ENCODE peak calls at places on chromosomes 2 and 18, in ten cellular contexts. E is astrocyte; N is CD8-positive, alpha-beta memory T cell; Y is Peyer's patch; H is uterus; S is iPS DF 6.9; M is spleen; K is lower lobe of right lung; Z is suprapubic skin; G is CD4-positive, alpha-beta memory T cell. R is an unnamed sample.

GRCh38 chr2:23283653-23284052 is 101.3 kb upstream of the KLHL29 start:
- DNase-seq in E (peak; percentile 7), N (no peak), Y (no peak), H (no peak), S (no peak), M (no peak), K (no peak), Z (no peak), G (no peak), R (no peak)

GRCh38 chr2:33806041-33806440 is 206.9 kb upstream of the FAM98A start:
- DNase-seq in E (no peak), N (no peak), Y (no peak), H (no peak), S (no peak), M (no peak), K (no peak), Z (no peak), G (no peak), R (no peak)

GRCh38 chr2:173986805-173987204 is 21.6 kb upstream of the SP3 start:
- DNase-seq in E (no peak), N (no peak), Y (no peak), H (peak; percentile 76), S (no peak), M (no peak), K (no peak), Z (no peak), G (no peak), R (no peak)

GRCh38 chr2:32375228-32375892 is 18.5 kb downstream of the BIRC6 start:
- DNase-seq in E (no peak), N (no peak), Y (no peak), H (no peak), S (no peak), M (no peak), K (no peak), Z (no peak), G (no peak), R (no peak)

GRCh38 chr2:21836766-21837543 is 713.2 kb downstream of the TDRD15 start:
- DNase-seq in E (peak; percentile 12), N (no peak), Y (no peak), H (no peak), S (no peak), M (no peak), K (no peak), Z (no peak), G (no peak), R (no peak)

GRCh38 chr2:231883468-231883881 is 42.7 kb downstream of the NPPC start:
- DNase-seq in E (peak; percentile 11), N (no peak), Y (no peak), H (no peak), S (no peak), M (no peak), K (no peak), Z (peak; percentile 47), G (no peak), R (no peak)

GRCh38 chr2:107932986-107933385 is 53.3 kb upstream of the SLC5A7 start:
- DNase-seq in E (no peak), N (no peak), Y (no peak), H (no peak), S (no peak), M (no peak), K (no peak), Z (no peak), G (no peak), R (no peak)

GRCh38 chr2:236343400-236344161 is 79.4 kb upstream of the ASB18 start:
- DNase-seq in E (peak; percentile 56), N (peak; percentile 38), Y (no peak), H (peak; percentile 43), S (peak; percentile 52), M (no peak), K (no peak), Z (peak; percentile 79), G (peak; percentile 41), R (peak; percentile 67)

GRCh38 chr2:226746206-226746800 is 53.3 kb downstream of the IRS1 start:
- DNase-seq in E (no peak), N (no peak), Y (no peak), H (no peak), S (no peak), M (no peak), K (no peak), Z (no peak), G (no peak), R (no peak)

GRCh38 chr2:191311-192190 is 72.3 kb downstream of the SH3YL1 start:
- DNase-seq in E (no peak), N (no peak), Y (no peak), H (no peak), S (no peak), M (no peak), K (no peak), Z (no peak), G (no peak), R (no peak)

GRCh38 chr2:8573234-8573941 is 108.5 kb upstream of the ID2 start:
- DNase-seq in E (no peak), N (no peak), Y (no peak), H (no peak), S (no peak), M (no peak), K (no peak), Z (peak; percentile 77), G (no peak), R (peak; percentile 62)

GRCh38 chr2:134462275-134462674 is 208.4 kb downstream of the MGAT5 start:
- DNase-seq in E (no peak), N (no peak), Y (no peak), H (no peak), S (no peak), M (no peak), K (no peak), Z (peak; percentile 47), G (no peak), R (no peak)

GRCh38 chr2:186459009-186459408 is 27.1 kb upstream of the ZC3H15 start:
- DNase-seq in E (peak; percentile 7), N (no peak), Y (no peak), H (no peak), S (no peak), M (no peak), K (no peak), Z (no peak), G (no peak), R (no peak)

GRCh38 chr18:23623040-23623439 is 36.7 kb upstream of the NPC1 start:
- DNase-seq in E (no peak), N (no peak), Y (no peak), H (no peak), S (no peak), M (no peak), K (no peak), Z (no peak), G (no peak), R (no peak)
- H3K4me1 ChIP-seq in E (peaks cover 24% of the 10 kb centered on the region), N (peaks cover 8% of the 10 kb centered on the region), Y (peaks cover 5% of the 10 kb centered on the region), H (peaks cover 7% of the 10 kb centered on the region), S (no peaks in the 10 kb centered on the region), M (peaks cover 14% of the 10 kb centered on the region), K (peaks cover 31% of the 10 kb centered on the region), Z (peaks cover 27% of the 10 kb centered on the region), G (peaks cover 11% of the 10 kb centered on the region), R (no peaks in the 10 kb centered on the region)

DNA sequence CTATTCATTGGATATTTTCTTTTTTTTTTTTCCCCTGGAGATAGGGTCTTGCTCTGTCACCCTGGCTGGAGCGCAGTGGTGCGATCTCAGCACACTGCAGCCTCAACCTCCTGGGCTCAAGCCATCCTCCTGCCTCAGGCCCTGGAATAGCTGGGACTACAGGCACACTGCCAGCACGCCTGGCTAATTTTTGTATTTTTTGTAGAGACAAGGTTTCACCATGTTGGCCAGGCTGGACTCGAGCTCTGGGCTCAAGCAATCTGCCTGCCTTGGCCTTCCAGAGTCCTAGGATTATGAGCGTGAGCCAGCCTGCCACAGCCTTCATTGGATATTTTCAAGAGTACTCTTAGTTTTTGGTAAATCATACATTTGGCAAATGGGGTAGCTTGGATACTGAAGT is 9.0 kb upstream of the MCFD2 start:
- DNase-seq in E (no peak), N (no peak), Y (no peak), H (no peak), S (no peak), M (no peak), K (no peak), Z (no peak), G (no peak), R (no peak)
- H3K36me3 ChIP-seq in E (no peaks in the 10 kb centered on the region), N (no peaks in the 10 kb centered on the region), Y (no peaks in the 10 kb centered on the region), H (no peaks in the 10 kb centered on the region), S (no peaks in the 10 kb centered on the region), M (no peaks in the 10 kb centered on the region), K (no peaks in the 10 kb centered on the region), Z (no peaks in the 10 kb centered on the region), G (no peaks in the 10 kb centered on the region), R (no peaks in the 10 kb centered on the region)

GRCh38 chr18:51029378-51029693 is 677 bp upstream of the SMAD4 start:
- DNase-seq in E (no peak), N (no peak), Y (no peak), H (no peak), S (no peak), M (no peak), K (no peak), Z (no peak), G (no peak), R (no peak)

GRCh38 chr18:51030537-51031258 is 685 bp downstream of the SMAD4 start:
- DNase-seq in E (no peak), N (peak; percentile 68), Y (peak; percentile 87), H (peak; percentile 67), S (no peak), M (peak; percentile 95), K (peak; percentile 84), Z (peak; percentile 87), G (peak; percentile 68), R (peak; percentile 92)

GRCh38 chr18:51029694-51030536 is at the start of gene SMAD4:
- DNase-seq in E (peak; percentile 85), N (peak; percentile 97), Y (peak; percentile 98), H (peak; percentile 96), S (peak; percentile 87), M (peak; percentile 99), K (peak; percentile 96), Z (peak; percentile 99), G (peak; percentile 96), R (peak; percentile 98)

GRCh38 chr18:51025512-51025911 is 4.5 kb upstream of the SMAD4 start:
- DNase-seq in E (no peak), N (no peak), Y (no peak), H (no peak), S (no peak), M (no peak), K (no peak), Z (no peak), G (no peak), R (no peak)

DNA sequence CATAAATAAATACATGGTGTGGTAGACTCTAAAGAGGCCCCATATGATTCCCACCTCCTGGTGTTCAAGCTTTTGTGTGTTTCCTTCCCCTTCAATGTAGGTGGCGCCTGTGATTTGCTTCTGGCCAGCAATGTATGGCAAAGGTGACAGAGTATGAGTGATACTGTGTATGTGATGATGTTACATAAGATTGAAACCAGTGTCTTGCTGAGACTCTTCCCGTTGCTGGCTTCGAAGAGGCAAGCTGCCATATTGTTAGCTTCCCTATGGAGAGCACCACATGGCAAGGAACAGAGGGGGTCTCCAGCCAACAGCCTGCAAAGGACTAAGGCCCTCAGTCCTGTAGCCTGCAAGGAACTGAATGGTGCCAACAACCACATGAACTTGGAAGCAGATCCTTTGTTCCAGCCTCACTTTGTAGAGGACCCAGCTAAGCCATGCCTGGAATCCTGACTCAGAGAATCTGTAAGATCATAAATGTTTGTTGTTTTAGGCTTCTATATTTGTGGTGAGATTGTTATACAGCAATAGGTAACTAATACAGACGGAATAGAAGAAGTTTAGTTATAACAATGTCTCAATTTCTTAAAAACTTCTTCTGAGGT is 1.7 kb upstream of the SMAD4 start:
- DNase-seq in E (peak; percentile 32), N (no peak), Y (no peak), H (no peak), S (no peak), M (no peak), K (no peak), Z (no peak), G (no peak), R (no peak)
- H3K4me3 ChIP-seq in E (no peak overlapping the region), N (no peak overlapping the region), Y (no peak overlapping the region), H (no peak overlapping the region), S (no peak overlapping the region), M (no peak overlapping the region), K (no peak overlapping the region), Z (no peak overlapping the region), G (no peak overlapping the region), R (no peak overlapping the region)

GRCh38 chr2:199989822-199990221 is 34.4 kb downstream of the MAIP1 start:
- DNase-seq in E (no peak), N (no peak), Y (no peak), H (no peak), S (no peak), M (no peak), K (no peak), Z (no peak), G (no peak), R (no peak)
- H3K4me1 ChIP-seq in E (no peaks in the 10 kb centered on the region), N (no peaks in the 10 kb centered on the region), Y (no peaks in the 10 kb centered on the region), H (no peaks in the 10 kb centered on the region), S (no peaks in the 10 kb centered on the region), M (no peaks in the 10 kb centered on the region), K (no peaks in the 10 kb centered on the region), Z (peaks cover 8% of the 10 kb centered on the region), G (no peaks in the 10 kb centered on the region), R (no peaks in the 10 kb centered on the region)

R was measured in aorta.